ENCODE peak calls at places on chromosomes 13 and 19, in six cellular contexts. L is endothelial cell of umbilical vein, O is esophagus muscularis mucosa, Y is upper lobe of left lung, I is Panc1, Z is breast epithelium. U is an unnamed sample. For H3K9me3, the result is how much of the 10 kb centered on the place peaks cover.

GRCh38 chr19:51784922-51785690 is 9.9 kb upstream of the FPR3 start:
- DNase-seq in L (no peak), O (peak), Y (peak), I (no peak), Z (peak), U (peak)

GRCh38 chr13:43760257-43760656 is 26.5 kb downstream of the ENOX1 start:
- DNase-seq in L (no peak), O (no peak), Y (no peak), I (no peak), Z (no peak), U (no peak)

GRCh38 chr13:19952850-19953249 is 5.7 kb upstream of the ZMYM2 start:
- DNase-seq in L (no peak), O (no peak), Y (no peak), I (no peak), Z (no peak), U (no peak)

GRCh38 chr19:38359242-38360021 is 14.9 kb upstream of the PSMD8 start:
- DNase-seq in L (no peak), O (no peak), Y (no peak), I (no peak), Z (no peak), U (no peak)

GRCh38 chr13:27573265-27573664 is 47.1 kb downstream of the LNX2 start:
- DNase-seq in L (peak), O (no peak), Y (no peak), I (no peak), Z (no peak), U (no peak)

GRCh38 chr19:23817519-23817918 is 58.8 kb upstream of the ZNF681 start:
- DNase-seq in L (no peak), O (no peak), Y (peak), I (no peak), Z (no peak), U (no peak)

GRCh38 chr13:76016799-76017198 is 380.7 kb downstream of the LMO7 start:
- DNase-seq in L (peak), O (no peak), Y (no peak), I (no peak), Z (no peak), U (no peak)

GRCh38 chr13:74571811-74572210 is 437.6 kb upstream of the KLF12 start:
- DNase-seq in L (no peak), O (no peak), Y (no peak), I (no peak), Z (no peak), U (no peak)

GRCh38 chr19:32357720-32358119 is 12.3 kb downstream of the ZNF507 start:
- DNase-seq in L (peak), O (no peak), Y (no peak), I (no peak), Z (no peak), U (no peak)

GRCh38 chr19:19937403-19937802 is 36.7 kb downstream of the ZNF93 start:
- DNase-seq in L (no peak), O (no peak), Y (no peak), I (no peak), Z (no peak), U (no peak)
- H3K9me3 ChIP-seq in L (under half), O (under half), Y (half or more), I (under half), Z (under half), U (half or more)

GRCh38 chr19:54420383-54421168 is 5.3 kb downstream of the TTYH1 start:
- DNase-seq in L (no peak), O (no peak), Y (no peak), I (no peak), Z (peak), U (no peak)
- TF ChIP-seq POLR2AphosphoS5 in L (no peak), O (peak), Y (no peak), I (no peak), Z (no peak), U (no peak)

GRCh38 chr13:29077051-29077813 is 257.1 kb downstream of the MTUS2 start:
- DNase-seq in L (no peak), O (no peak), Y (no peak), I (no peak), Z (no peak), U (no peak)

GRCh38 chr13:29073762-29074161 is 253.6 kb downstream of the MTUS2 start:
- DNase-seq in L (no peak), O (no peak), Y (no peak), I (no peak), Z (no peak), U (no peak)
- H3K27ac ChIP-seq in L (no peak), O (no peak), Y (no peak), I (no peak), Z (no peak), U (no peak)

GRCh38 chr19:7007859-7008258 is 13.4 kb downstream of the MBD3L2B start:
- DNase-seq in L (no peak), O (no peak), Y (no peak), I (no peak), Z (no peak), U (no peak)

GRCh38 chr19:7000816-7001215 is 20.4 kb downstream of the MBD3L2B start:
- DNase-seq in L (no peak), O (no peak), Y (no peak), I (no peak), Z (no peak), U (no peak)

GRCh38 chr19:7006305-7006704 is 14.9 kb downstream of the MBD3L2B start:
- DNase-seq in L (no peak), O (no peak), Y (no peak), I (no peak), Z (no peak), U (no peak)

GRCh38 chr19:6999938-7000732 is 21.1 kb downstream of the MBD3L2B start:
- DNase-seq in L (no peak), O (no peak), Y (no peak), I (no peak), Z (no peak), U (no peak)

DNA sequence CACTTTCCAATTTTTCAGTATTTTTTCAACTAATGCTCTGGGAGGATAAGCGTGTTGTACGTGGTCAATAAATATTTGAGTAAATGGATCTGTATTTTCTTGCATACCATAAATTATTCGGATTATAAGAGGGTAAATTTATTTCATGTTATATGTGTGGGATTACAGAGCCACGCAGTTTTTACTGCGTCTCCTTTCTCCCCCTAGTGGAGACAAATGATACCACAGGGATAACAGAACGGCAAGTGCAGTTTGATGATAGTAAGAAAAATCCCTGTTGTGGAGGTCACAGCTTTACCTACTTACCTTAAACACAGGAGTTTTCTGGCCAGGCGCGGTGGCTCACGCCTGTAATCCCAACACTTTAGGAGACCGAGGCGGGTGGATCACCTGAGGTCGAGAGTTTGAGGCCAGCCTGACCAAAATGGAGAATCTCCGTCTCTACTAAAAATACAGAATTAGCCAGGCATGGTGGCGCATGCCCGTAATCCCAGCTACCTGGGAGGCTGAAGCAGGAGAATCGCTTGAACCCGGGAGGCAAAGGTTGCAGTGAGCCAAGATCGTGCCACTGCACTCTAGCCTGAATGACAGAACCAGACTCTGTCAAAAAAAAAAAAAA is 16.8 kb downstream of the MBD3L2B start:
- DNase-seq in L (peak), O (no peak), Y (no peak), I (peak), Z (no peak), U (no peak)
- H3K9me3 ChIP-seq in L (under half), O (under half), Y (under half), I (under half), Z (under half), U (under half)

GRCh38 chr13:106533940-106534843 is 1.3 kb downstream of the EFNB2 start:
- DNase-seq in L (peak), O (no peak), Y (peak), I (no peak), Z (no peak), U (no peak)
- TF ChIP-seq POLR2AphosphoS5 in L (no peak), O (no peak), Y (peak), I (no peak), Z (no peak), U (no peak)

GRCh38 chr19:17942582-17943283 is 9.9 kb downstream of the CCDC124 start:
- DNase-seq in L (no peak), O (no peak), Y (no peak), I (no peak), Z (no peak), U (no peak)
- H3K27ac ChIP-seq in L (no peak), O (no peak), Y (no peak), I (no peak), Z (no peak), U (no peak)

U was measured in suprapubic skin.